ENCODE peak calls at places on chromosomes 5 and 9, in six cellular contexts. One of them, this sample, is unnamed.

GRCh38 chr5:137236266-137236665 is 262.9 kb downstream of the SPOCK1 start:
- DNase-seq in OCI-LY7: no peak
- DNase-seq in AG10803: peak
- DNase-seq in lung: no peak
- DNase-seq in astrocyte: peak
- DNase-seq in HFF-Myc: peak
- DNase-seq in this sample: peak

GRCh38 chr5:9390128-9390527 is 155.7 kb downstream of the SEMA5A start:
- DNase-seq in HFF-Myc: no peak
- DNase-seq in lung: no peak
- DNase-seq in OCI-LY7: no peak
- DNase-seq in astrocyte: no peak
- DNase-seq in AG10803: no peak
- DNase-seq in this sample: no peak

GRCh38 chr5:37190592-37190991 is 58.6 kb downstream of the CPLANE1 start:
- DNase-seq in HFF-Myc: no peak
- DNase-seq in OCI-LY7: no peak
- DNase-seq in lung: no peak
- DNase-seq in astrocyte: no peak
- DNase-seq in AG10803: no peak
- DNase-seq in this sample: no peak

GRCh38 chr9:93976081-93976480 is 20.9 kb upstream of the BARX1 start:
- DNase-seq in HFF-Myc: no peak
- DNase-seq in AG10803: no peak
- DNase-seq in OCI-LY7: no peak
- DNase-seq in astrocyte: no peak
- DNase-seq in lung: no peak
- DNase-seq in this sample: no peak

GRCh38 chr5:53112909-53113308 is 3.4 kb upstream of the MOCS2 start:
- DNase-seq in astrocyte: no peak
- DNase-seq in OCI-LY7: no peak
- DNase-seq in AG10803: no peak
- DNase-seq in HFF-Myc: no peak
- DNase-seq in lung: no peak
- DNase-seq in this sample: no peak

GRCh38 chr5:126793097-126793496 is 16.2 kb downstream of the LMNB1 start:
- DNase-seq in OCI-LY7: no peak
- DNase-seq in HFF-Myc: no peak
- DNase-seq in lung: no peak
- DNase-seq in AG10803: no peak
- DNase-seq in astrocyte: no peak
- DNase-seq in this sample: no peak

GRCh38 chr9:93116049-93116961 is 17.7 kb downstream of the NINJ1 start:
- DNase-seq in lung: peak
- DNase-seq in AG10803: peak
- DNase-seq in astrocyte: no peak
- DNase-seq in OCI-LY7: no peak
- DNase-seq in HFF-Myc: no peak
- DNase-seq in this sample: peak

GRCh38 chr9:91659529-91660294 is 236.1 kb upstream of the NFIL3 start:
- DNase-seq in HFF-Myc: no peak
- DNase-seq in OCI-LY7: no peak
- DNase-seq in AG10803: peak
- DNase-seq in astrocyte: peak
- DNase-seq in lung: no peak
- DNase-seq in this sample: peak

GRCh38 chr9:134178394-134178780 is 14.0 kb upstream of the RNU6ATAC start:
- DNase-seq in lung: no peak
- DNase-seq in AG10803: no peak
- DNase-seq in OCI-LY7: no peak
- DNase-seq in astrocyte: no peak
- DNase-seq in HFF-Myc: no peak
- DNase-seq in this sample: no peak

GRCh38 chr9:35357116-35357515 is 132.8 kb upstream of the RUSC2 start:
- DNase-seq in astrocyte: peak
- DNase-seq in AG10803: no peak
- DNase-seq in OCI-LY7: no peak
- DNase-seq in lung: no peak
- DNase-seq in HFF-Myc: no peak
- DNase-seq in this sample: no peak

GRCh38 chr9:78021692-78022091 is 9.9 kb downstream of the GNAQ start:
- DNase-seq in astrocyte: no peak
- DNase-seq in AG10803: no peak
- DNase-seq in lung: no peak
- DNase-seq in HFF-Myc: no peak
- DNase-seq in OCI-LY7: no peak
- DNase-seq in this sample: peak

GRCh38 chr5:579746-580366 is 32.3 kb upstream of the CEP72 start:
- DNase-seq in astrocyte: no peak
- DNase-seq in AG10803: no peak
- DNase-seq in OCI-LY7: no peak
- DNase-seq in lung: no peak
- DNase-seq in HFF-Myc: no peak
- DNase-seq in this sample: no peak

DNA sequence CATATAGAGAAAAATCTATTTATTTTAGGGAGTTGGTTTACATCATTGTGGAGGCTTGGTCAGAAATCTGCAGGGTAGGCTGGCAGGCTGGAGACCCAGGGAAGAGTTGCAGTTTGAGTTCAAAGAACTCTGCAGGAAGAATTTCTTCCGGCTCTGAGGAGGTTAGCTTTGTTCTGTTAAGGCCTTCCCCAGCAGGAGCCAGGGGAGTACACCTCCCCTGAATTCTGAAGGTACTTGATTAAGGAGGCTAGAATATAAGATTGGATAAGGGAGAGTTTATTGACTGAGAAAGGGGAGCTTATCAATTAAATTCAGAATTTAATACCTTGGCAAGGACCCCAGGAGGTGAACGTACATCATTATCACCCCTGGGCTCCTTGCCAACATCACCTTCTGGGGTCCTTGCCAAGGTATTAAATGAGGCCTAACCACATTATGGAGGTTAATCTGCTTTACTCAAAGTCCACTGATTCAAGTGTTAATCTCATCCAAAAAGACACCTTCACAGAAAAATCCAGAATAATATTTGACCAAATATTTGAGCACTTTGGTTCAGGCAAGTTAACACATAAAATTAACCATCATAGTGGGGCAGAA is 351.7 kb downstream of the CWC27 start:
- DNase-seq in astrocyte: no peak
- DNase-seq in OCI-LY7: no peak
- DNase-seq in HFF-Myc: no peak
- DNase-seq in AG10803: no peak
- DNase-seq in lung: no peak
- DNase-seq in this sample: no peak
- TF ChIP-seq CTCF in astrocyte: no peak
- TF ChIP-seq CTCF in OCI-LY7: no peak
- TF ChIP-seq CTCF in HFF-Myc: no peak
- TF ChIP-seq CTCF in AG10803: no peak
- TF ChIP-seq CTCF in lung: no peak
- TF ChIP-seq CTCF in this sample: no peak

DNA sequence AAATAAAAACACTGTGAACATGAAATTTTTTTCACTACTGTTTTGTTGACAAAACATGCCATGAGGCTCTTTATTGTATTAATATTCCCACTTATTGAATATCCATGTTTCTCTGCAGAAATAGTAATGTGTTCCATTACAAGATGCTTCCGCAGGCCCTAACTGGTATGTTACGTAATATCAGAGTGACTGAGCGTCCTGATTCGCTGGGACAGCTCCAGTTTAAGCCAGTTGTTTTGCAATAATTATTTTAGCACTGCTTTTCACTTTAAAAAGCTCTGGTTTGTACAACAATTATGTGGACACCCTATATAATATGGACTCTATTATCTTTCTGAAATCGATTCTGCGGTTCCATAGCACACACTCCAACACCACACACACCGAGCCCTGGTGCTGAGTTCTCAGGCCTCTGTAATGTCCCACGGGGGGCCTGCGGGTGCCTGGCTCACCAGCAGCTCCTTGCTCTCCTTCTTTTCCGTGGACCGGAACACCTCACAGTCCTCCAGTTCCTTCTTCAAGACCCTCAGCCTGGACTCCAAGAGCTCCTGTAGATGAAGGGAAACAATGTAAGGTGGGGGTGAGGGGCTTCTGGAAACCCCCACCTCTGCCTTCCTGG is 1.8 kb downstream of the TRIM7 start:
- DNase-seq in lung: no peak
- DNase-seq in HFF-Myc: no peak
- DNase-seq in astrocyte: no peak
- DNase-seq in AG10803: peak
- DNase-seq in OCI-LY7: no peak
- DNase-seq in this sample: peak
- H3K4me3 ChIP-seq in lung: no peak
- H3K4me3 ChIP-seq in HFF-Myc: no peak
- H3K4me3 ChIP-seq in astrocyte: no peak
- H3K4me3 ChIP-seq in AG10803: peak
- H3K4me3 ChIP-seq in OCI-LY7: no peak
- H3K4me3 ChIP-seq in this sample: no peak

DNA sequence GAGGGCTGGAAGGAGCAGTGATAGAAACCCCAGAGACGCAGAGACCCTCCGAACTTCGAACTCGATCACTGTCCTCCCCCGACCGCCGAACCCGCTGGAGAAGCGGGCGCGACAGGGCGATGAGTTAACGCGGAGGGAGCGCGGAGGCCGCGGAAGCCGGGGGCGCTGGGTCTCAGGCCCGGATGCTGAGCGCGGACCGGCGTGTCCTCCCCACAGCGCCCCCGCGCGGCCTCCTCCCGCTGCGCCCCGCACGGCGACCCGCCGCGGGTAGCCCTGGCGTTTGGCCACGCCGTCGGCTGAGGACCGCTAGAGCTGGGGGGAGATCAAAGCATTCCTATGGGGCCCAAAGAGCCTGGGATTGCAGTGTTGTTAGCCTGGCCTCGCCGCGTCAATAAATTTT is 7.7 kb upstream of the DMRT2 start:
- DNase-seq in astrocyte: no peak
- DNase-seq in lung: no peak
- DNase-seq in HFF-Myc: no peak
- DNase-seq in AG10803: no peak
- DNase-seq in OCI-LY7: no peak
- DNase-seq in this sample: no peak
- TF ChIP-seq CTCF in astrocyte: no peak
- TF ChIP-seq CTCF in lung: no peak
- TF ChIP-seq CTCF in HFF-Myc: peak
- TF ChIP-seq CTCF in AG10803: no peak
- TF ChIP-seq CTCF in OCI-LY7: no peak
- TF ChIP-seq CTCF in this sample: no peak

GRCh38 chr9:87147803-87148202 is 200.5 kb upstream of the GAS1 start:
- DNase-seq in HFF-Myc: no peak
- DNase-seq in lung: no peak
- DNase-seq in AG10803: no peak
- DNase-seq in OCI-LY7: no peak
- DNase-seq in astrocyte: no peak
- DNase-seq in this sample: no peak
- H3K4me3 ChIP-seq in HFF-Myc: no peak
- H3K4me3 ChIP-seq in lung: no peak
- H3K4me3 ChIP-seq in AG10803: no peak
- H3K4me3 ChIP-seq in OCI-LY7: no peak
- H3K4me3 ChIP-seq in astrocyte: peak
- H3K4me3 ChIP-seq in this sample: no peak

GRCh38 chr9:96062051-96062450 is 186.6 kb downstream of the ERCC6L2 start:
- DNase-seq in astrocyte: no peak
- DNase-seq in lung: no peak
- DNase-seq in HFF-Myc: no peak
- DNase-seq in AG10803: peak
- DNase-seq in OCI-LY7: no peak
- DNase-seq in this sample: peak

GRCh38 chr9:96061293-96061987 is 185.9 kb downstream of the ERCC6L2 start:
- DNase-seq in OCI-LY7: no peak
- DNase-seq in AG10803: peak
- DNase-seq in HFF-Myc: no peak
- DNase-seq in astrocyte: peak
- DNase-seq in lung: no peak
- DNase-seq in this sample: peak

GRCh38 chr9:96056221-96056620 is 180.7 kb downstream of the ERCC6L2 start:
- DNase-seq in astrocyte: no peak
- DNase-seq in AG10803: peak
- DNase-seq in HFF-Myc: no peak
- DNase-seq in lung: no peak
- DNase-seq in OCI-LY7: no peak
- DNase-seq in this sample: no peak

GRCh38 chr9:96057155-96057554 is 181.7 kb downstream of the ERCC6L2 start:
- DNase-seq in astrocyte: no peak
- DNase-seq in HFF-Myc: no peak
- DNase-seq in lung: no peak
- DNase-seq in OCI-LY7: no peak
- DNase-seq in AG10803: no peak
- DNase-seq in this sample: no peak

GRCh38 chr9:96058218-96058617 is 182.7 kb downstream of the ERCC6L2 start:
- DNase-seq in lung: no peak
- DNase-seq in astrocyte: no peak
- DNase-seq in HFF-Myc: no peak
- DNase-seq in AG10803: no peak
- DNase-seq in OCI-LY7: no peak
- DNase-seq in this sample: no peak
- TF ChIP-seq CTCF in lung: no peak
- TF ChIP-seq CTCF in astrocyte: no peak
- TF ChIP-seq CTCF in HFF-Myc: no peak
- TF ChIP-seq CTCF in AG10803: no peak
- TF ChIP-seq CTCF in OCI-LY7: no peak
- TF ChIP-seq CTCF in this sample: no peak

DNA sequence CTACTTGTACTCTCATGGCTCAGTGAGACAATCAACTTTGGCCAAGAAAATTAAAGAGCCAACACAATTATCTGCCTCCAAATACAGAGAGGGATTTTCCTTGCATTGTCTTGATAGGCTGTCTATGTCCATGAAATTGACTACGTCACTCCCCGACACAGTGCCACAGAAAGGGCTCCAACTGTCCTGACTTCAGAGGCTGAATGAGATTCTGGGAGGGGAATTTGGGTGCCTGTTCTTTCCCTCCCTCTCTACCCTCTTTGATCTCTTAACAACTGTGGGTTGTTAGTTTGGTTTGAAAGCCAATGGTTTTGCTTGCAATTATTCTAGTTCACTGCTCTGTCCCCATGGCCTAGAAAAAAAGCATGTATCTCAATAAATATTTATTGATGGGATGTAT is 37.4 kb downstream of the CAPSL start:
- DNase-seq in OCI-LY7: no peak
- DNase-seq in HFF-Myc: no peak
- DNase-seq in AG10803: no peak
- DNase-seq in astrocyte: no peak
- DNase-seq in lung: no peak
- DNase-seq in this sample: no peak
- H3K4me3 ChIP-seq in OCI-LY7: no peak
- H3K4me3 ChIP-seq in HFF-Myc: no peak
- H3K4me3 ChIP-seq in AG10803: no peak
- H3K4me3 ChIP-seq in astrocyte: no peak
- H3K4me3 ChIP-seq in lung: no peak
- H3K4me3 ChIP-seq in this sample: no peak